ENCODE peak calls at places on chromosomes 2 and 18, in five cellular contexts. A, M, N, W and Q are unnamed samples.

GRCh38 chr2:177273456-177273855 is 8.9 kb upstream of the NFE2L2 start:
- DNase-seq in W (no peak), A (no peak), N (no peak), M (no peak), Q (no peak)

GRCh38 chr2:116467243-116467642 is 1347.2 kb upstream of the DDX18 start:
- DNase-seq in A (no peak), W (no peak), M (no peak), N (no peak), Q (no peak)

GRCh38 chr18:61893971-61894750 is 1.4 kb upstream of the RNF152 start:
- DNase-seq in N (peak; percentile 78), W (peak; percentile 82), M (peak; percentile 73), A (peak; percentile 64), Q (peak; percentile 86)

GRCh38 chr18:47280121-47280520 is 28.7 kb upstream of the SKOR2 start:
- DNase-seq in M (no peak), A (no peak), W (no peak), N (no peak), Q (no peak)

GRCh38 chr18:33579868-33580205 is 1.8 kb downstream of the ASXL3 start:
- DNase-seq in A (no peak), W (no peak), M (no peak), N (peak; percentile 35), Q (no peak)

GRCh38 chr18:28045176-28045810 is 131.6 kb downstream of the CDH2 start:
- DNase-seq in N (peak; percentile 55), A (peak; percentile 86), M (no peak), W (no peak), Q (no peak)

GRCh38 chr2:29147963-29148362 is 32.7 kb downstream of the CLIP4 start:
- DNase-seq in W (no peak), M (no peak), N (no peak), A (no peak), Q (no peak)

GRCh38 chr18:23291456-23292205 is 156.3 kb downstream of the CABLES1 start:
- DNase-seq in W (no peak), N (no peak), A (peak; percentile 74), M (no peak), Q (no peak)

GRCh38 chr2:191950132-191950885 is 103.4 kb upstream of the CAVIN2 start:
- DNase-seq in A (peak; percentile 73), M (no peak), W (no peak), N (peak; percentile 37), Q (no peak)
- H3K4me1 ChIP-seq in A (peaks cover 1% of the 10 kb centered on the region), M (peaks cover 5% of the 10 kb centered on the region), W (no peaks in the 10 kb centered on the region), N (no peaks in the 10 kb centered on the region), Q (no peaks in the 10 kb centered on the region)

GRCh38 chr2:196242131-196242620 is 70.8 kb upstream of the STK17B start:
- DNase-seq in M (no peak), W (no peak), A (peak; percentile 71), N (no peak), Q (no peak)

GRCh38 chr2:196234672-196235071 is 63.3 kb upstream of the STK17B start:
- DNase-seq in N (peak; percentile 50), W (no peak), M (no peak), A (peak; percentile 76), Q (no peak)

GRCh38 chr2:196239622-196240587 is 68.5 kb upstream of the STK17B start:
- DNase-seq in M (no peak), A (peak; percentile 93), N (peak; percentile 42), W (no peak), Q (no peak)

GRCh38 chr2:196241175-196241574 is 69.8 kb upstream of the STK17B start:
- DNase-seq in M (no peak), N (no peak), A (no peak), W (no peak), Q (no peak)

DNA sequence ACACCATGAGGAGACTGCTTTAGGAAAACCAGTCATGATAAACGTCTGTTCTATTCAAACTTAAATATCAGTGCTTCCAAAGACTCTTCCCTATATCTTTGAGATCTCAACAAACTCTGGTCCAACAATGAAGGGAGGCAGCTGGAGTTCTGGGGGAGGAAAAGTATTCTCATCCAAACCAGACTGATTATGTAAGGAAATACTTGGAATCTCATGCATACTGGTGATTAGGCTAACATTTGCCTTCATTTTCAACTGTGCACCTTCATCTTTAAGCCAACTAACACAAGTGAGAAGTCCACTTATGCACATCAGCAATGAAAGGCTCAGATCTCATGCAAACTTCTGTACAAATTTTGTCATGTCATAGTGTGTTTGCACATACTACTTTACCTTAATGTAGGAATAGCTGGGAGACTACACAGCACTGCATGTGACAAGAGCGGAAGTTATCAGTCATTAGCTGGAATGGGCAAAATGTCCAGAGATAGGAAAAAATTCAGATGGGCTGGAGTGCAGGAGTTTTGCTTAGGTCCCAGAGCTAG is 67.5 kb upstream of the STK17B start:
- DNase-seq in M (no peak), A (peak; percentile 47), N (no peak), W (no peak), Q (no peak)
- H2BK120ac ChIP-seq in M (no peak overlapping the region), A (peak overlapping the region; percentile 55), N (no peak overlapping the region), W (no peak overlapping the region), Q (no peak overlapping the region)

GRCh38 chr2:239304533-239305221 is 96.1 kb downstream of the HDAC4 start:
- DNase-seq in M (no peak), A (no peak), W (no peak), N (no peak), Q (no peak)

GRCh38 chr2:239306274-239307220 is 94.3 kb downstream of the HDAC4 start:
- DNase-seq in W (no peak), N (no peak), M (no peak), A (no peak), Q (no peak)

GRCh38 chr2:239305771-239306170 is 95.0 kb downstream of the HDAC4 start:
- DNase-seq in W (no peak), N (no peak), M (no peak), A (no peak), Q (no peak)

GRCh38 chr2:239303711-239304532 is 96.9 kb downstream of the HDAC4 start:
- DNase-seq in A (no peak), N (no peak), M (no peak), W (no peak), Q (no peak)

DNA sequence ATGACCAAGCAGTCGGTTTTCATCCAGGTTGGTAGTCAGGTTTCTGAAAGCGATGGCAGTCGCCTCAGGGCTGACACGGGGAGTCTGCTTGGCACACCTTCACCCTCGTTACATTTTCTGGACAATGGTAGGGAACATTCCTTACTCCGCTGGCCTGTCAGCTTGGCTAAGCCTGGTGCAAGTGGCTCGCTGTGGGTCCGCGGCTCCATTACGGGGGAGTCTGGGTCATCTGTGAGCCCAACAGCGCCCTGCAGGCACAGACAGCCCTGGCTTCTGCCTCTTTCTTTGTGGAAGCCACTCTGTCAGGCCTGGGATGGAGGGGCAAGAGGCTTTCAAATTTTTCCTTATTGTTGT is 95.6 kb downstream of the HDAC4 start:
- DNase-seq in N (no peak), W (no peak), A (no peak), M (no peak), Q (no peak)
- H3K4me1 ChIP-seq in N (peaks cover 2% of the 10 kb centered on the region), W (no peaks in the 10 kb centered on the region), A (peaks cover 20% of the 10 kb centered on the region), M (peaks cover 26% of the 10 kb centered on the region), Q (peaks cover 4% of the 10 kb centered on the region)

GRCh38 chr2:101463885-101464653 is 10.8 kb downstream of the RFX8 start:
- DNase-seq in N (no peak), M (no peak), A (peak; percentile 92), W (no peak), Q (no peak)
- H2BK120ac ChIP-seq in N (no peak overlapping the region), M (no peak overlapping the region), A (peak overlapping the region; percentile 92), W (no peak overlapping the region), Q (no peak overlapping the region)

GRCh38 chr2:127634626-127635379 is 11.2 kb upstream of the GPR17 start:
- DNase-seq in A (no peak), M (no peak), W (no peak), N (no peak), Q (no peak)

GRCh38 chr2:127632592-127633489 is 13.1 kb upstream of the GPR17 start:
- DNase-seq in M (no peak), W (no peak), A (no peak), N (no peak), Q (no peak)

GRCh38 chr2:127633556-127634065 is 12.3 kb upstream of the GPR17 start:
- DNase-seq in W (no peak), N (peak; percentile 19), A (no peak), M (no peak), Q (no peak)

GRCh38 chr2:127635380-127636237 is 10.3 kb upstream of the GPR17 start:
- DNase-seq in N (no peak), A (no peak), M (no peak), W (no peak), Q (no peak)

DNA sequence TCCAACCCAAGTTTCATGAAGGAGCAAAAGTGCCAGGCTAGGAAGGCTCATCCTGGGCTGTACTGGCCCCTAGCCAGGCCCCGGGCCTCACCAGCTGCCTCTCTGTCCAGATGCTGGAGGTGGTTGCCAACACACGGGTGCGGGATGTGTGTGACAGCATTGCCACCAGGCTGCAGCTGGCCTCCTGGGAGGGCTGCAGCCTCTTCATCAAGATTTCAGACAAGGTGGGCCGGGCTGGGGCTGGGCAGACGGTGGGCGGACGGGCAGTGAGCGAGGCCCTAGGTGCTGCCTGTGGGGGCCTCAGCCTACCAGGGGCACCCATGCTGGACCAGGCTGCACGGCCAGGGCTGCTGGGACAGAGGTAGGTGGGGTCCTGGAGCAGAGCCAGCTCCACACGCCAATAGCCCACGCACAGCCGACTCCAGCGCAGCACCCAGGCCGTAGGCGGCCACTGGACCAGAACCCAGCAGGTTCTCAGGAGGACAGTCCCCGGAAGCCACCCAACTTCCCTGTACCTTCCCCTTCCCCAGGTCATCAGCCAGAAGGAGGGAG is 11.8 kb upstream of the GPR17 start:
- DNase-seq in M (no peak), A (no peak), W (no peak), N (no peak), Q (no peak)
- H3K4me1 ChIP-seq in M (peaks cover 7% of the 10 kb centered on the region), A (peaks cover 14% of the 10 kb centered on the region), W (no peaks in the 10 kb centered on the region), N (peaks cover 11% of the 10 kb centered on the region), Q (peaks cover 8% of the 10 kb centered on the region)

DNA sequence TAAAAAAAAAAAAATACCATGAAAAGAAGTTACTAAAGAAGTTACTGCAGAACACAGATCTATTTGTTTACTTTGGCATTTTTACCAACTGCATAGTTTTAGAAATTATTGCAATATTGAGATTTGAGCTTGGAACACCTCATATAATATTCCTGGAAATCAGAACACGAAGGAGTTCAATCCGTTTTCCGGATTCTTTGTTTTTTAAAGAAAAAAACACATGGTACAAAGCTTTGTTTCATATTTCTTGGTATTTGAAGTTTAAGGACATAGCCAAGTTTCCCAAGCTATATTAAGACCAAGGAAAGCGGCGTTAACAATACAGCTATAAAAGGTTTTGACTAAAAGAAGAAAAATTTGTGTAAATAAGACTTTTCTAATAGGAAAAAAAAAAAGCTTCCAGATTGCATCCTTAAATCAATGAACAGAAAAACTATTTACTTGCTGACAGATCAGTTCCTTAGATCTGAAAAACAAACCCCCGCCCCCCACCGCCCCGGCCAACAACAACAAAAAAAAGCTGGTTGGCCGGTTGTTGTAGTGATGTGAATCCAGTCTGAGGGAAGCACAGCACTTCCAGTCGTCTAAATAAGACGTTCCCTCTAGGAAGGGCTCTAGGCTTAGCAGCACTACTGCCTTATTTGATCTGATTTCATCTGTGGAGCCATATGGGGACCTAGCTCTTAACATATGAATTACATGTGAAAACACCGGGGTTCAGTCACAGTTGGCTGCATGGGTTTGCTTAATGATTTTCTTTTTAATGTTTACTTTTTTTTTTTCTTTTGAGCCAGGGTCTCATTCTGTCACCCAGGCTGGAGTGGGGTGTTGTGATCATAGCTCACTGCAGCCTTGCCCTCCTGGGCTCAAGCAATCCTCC is 2.5 kb upstream of the RHOB start:
- DNase-seq in W (no peak), M (no peak), N (peak; percentile 64), A (no peak), Q (no peak)
- H2BK120ac ChIP-seq in W (no peak overlapping the region), M (no peak overlapping the region), N (no peak overlapping the region), A (no peak overlapping the region), Q (no peak overlapping the region)

GRCh38 chr2:65366595-65367125 is 65.7 kb downstream of the SPRED2 start:
- DNase-seq in A (peak; percentile 98), W (no peak), N (peak; percentile 73), M (no peak), Q (no peak)
- H3K4me1 ChIP-seq in A (peaks cover 21% of the 10 kb centered on the region), W (peaks cover 5% of the 10 kb centered on the region), N (peaks cover 10% of the 10 kb centered on the region), M (peaks cover 58% of the 10 kb centered on the region), Q (peaks cover 4% of the 10 kb centered on the region)

GRCh38 chr2:172674034-172674967 is 61.3 kb upstream of the RAPGEF4 start:
- DNase-seq in N (peak; percentile 78), M (peak; percentile 24), W (peak; percentile 82), A (no peak), Q (peak; percentile 47)
- H2BK120ac ChIP-seq in N (no peak overlapping the region), M (no peak overlapping the region), W (no peak overlapping the region), A (peak overlapping the region; percentile 47), Q (no peak overlapping the region)